ENCODE peak calls at places on chromosomes 6 and 20, in five cellular contexts. F, H, R, C and Q are unnamed samples.

GRCh38 chr20:61951695-61952533 is 113.8 kb downstream of the TAF4 start:
- DNase-seq in F (no peak), R (peak; percentile 36), C (peak; percentile 63), H (no peak), Q (peak; percentile 74)

GRCh38 chr6:111087106-111087835 is at the start of gene SLC16A10:
- DNase-seq in C (peak; percentile 92), R (peak; percentile 61), F (no peak), H (peak; percentile 65), Q (peak; percentile 82)

GRCh38 chr6:137804647-137805046 is 62.4 kb upstream of the TNFAIP3 start:
- DNase-seq in H (no peak), F (no peak), C (no peak), R (no peak), Q (no peak)

GRCh38 chr6:170110201-170111140 is 180.4 kb downstream of the DLL1 start:
- DNase-seq in R (no peak), C (no peak), H (no peak), F (no peak), Q (no peak)

GRCh38 chr20:47181056-47181862 is 175.2 kb downstream of the ZMYND8 start:
- DNase-seq in H (peak; percentile 92), C (peak; percentile 66), F (no peak), R (no peak), Q (peak; percentile 38)

GRCh38 chr20:37071481-37071911 is 24.3 kb downstream of the RBL1 start:
- DNase-seq in F (peak; percentile 24), R (no peak), H (no peak), C (no peak), Q (no peak)

GRCh38 chr20:63830821-63831593 is at the start of gene ZBTB46:
- DNase-seq in H (no peak), R (no peak), F (no peak), C (peak; percentile 97), Q (peak; percentile 42)

GRCh38 chr6:11328613-11329247 is 96.3 kb upstream of the NEDD9 start:
- DNase-seq in F (no peak), R (no peak), H (no peak), C (no peak), Q (no peak)

GRCh38 chr6:118324081-118324480 is 224.0 kb upstream of the PLN start:
- DNase-seq in F (no peak), C (no peak), H (no peak), R (peak; percentile 19), Q (peak; percentile 15)

GRCh38 chr6:32460528-32460927 is 20.8 kb downstream of the HLA-DRA start:
- DNase-seq in F (no peak), R (no peak), C (no peak), H (no peak), Q (no peak)

GRCh38 chr20:15673206-15673605 is 900.0 kb downstream of the KIF16B start:
- DNase-seq in R (no peak), H (no peak), C (no peak), F (no peak), Q (no peak)

GRCh38 chr20:59571591-59572314 is 32.6 kb upstream of the PHACTR3 start:
- DNase-seq in C (peak; percentile 83), H (peak; percentile 51), R (no peak), F (no peak), Q (peak; percentile 84)

GRCh38 chr6:157555795-157556645 is 175.0 kb downstream of the ZDHHC14 start:
- DNase-seq in C (no peak), R (no peak), H (no peak), F (no peak), Q (no peak)

GRCh38 chr20:36273414-36274247 is 32.5 kb upstream of the DLGAP4 start:
- DNase-seq in H (no peak), F (no peak), C (no peak), R (no peak), Q (no peak)

GRCh38 chr6:123716506-123716905 is 79.8 kb upstream of the TRDN start:
- DNase-seq in C (no peak), R (no peak), F (no peak), H (no peak), Q (no peak)

GRCh38 chr6:2485116-2485515 is 239.7 kb upstream of the GMDS start:
- DNase-seq in F (no peak), C (no peak), R (no peak), H (no peak), Q (no peak)

GRCh38 chr20:57959018-57959417 is 249.2 kb upstream of the PMEPA1 start:
- DNase-seq in F (no peak), C (no peak), H (no peak), R (no peak), Q (no peak)

GRCh38 chr20:60559462-60559861 is 601.2 kb downstream of the CDH26 start:
- DNase-seq in F (no peak), H (no peak), R (no peak), C (no peak), Q (peak; percentile 32)

GRCh38 chr20:11995750-11996567 is 78.3 kb downstream of the BTBD3 start:
- DNase-seq in C (no peak), H (no peak), F (no peak), R (no peak), Q (no peak)

GRCh38 chr20:51767018-51767866 is 948 bp downstream of the ATP9A start:
- DNase-seq in H (peak; percentile 83), R (peak; percentile 67), C (peak; percentile 55), F (no peak), Q (peak; percentile 90)

GRCh38 chr6:108966855-108967755 is 118.9 kb downstream of the ARMC2 start:
- DNase-seq in R (no peak), C (no peak), H (peak; percentile 43), F (no peak), Q (peak; percentile 47)

GRCh38 chr6:20846602-20847028 is 312.4 kb downstream of the CDKAL1 start:
- DNase-seq in R (no peak), F (peak; percentile 21), H (no peak), C (peak; percentile 33), Q (no peak)

GRCh38 chr6:161189891-161190290 is 84.0 kb downstream of the AGPAT4 start:
- DNase-seq in H (no peak), C (no peak), F (no peak), R (no peak), Q (no peak)

GRCh38 chr6:161191671-161192070 is 82.2 kb downstream of the AGPAT4 start:
- DNase-seq in C (no peak), H (no peak), F (no peak), R (no peak), Q (no peak)

GRCh38 chr6:161181136-161181535 is 92.7 kb downstream of the AGPAT4 start:
- DNase-seq in R (no peak), H (no peak), C (no peak), F (no peak), Q (no peak)

GRCh38 chr6:161188547-161189465 is 85.1 kb downstream of the AGPAT4 start:
- DNase-seq in C (no peak), R (no peak), H (no peak), F (no peak), Q (no peak)

GRCh38 chr6:161186173-161186769 is 87.6 kb downstream of the AGPAT4 start:
- DNase-seq in F (no peak), H (no peak), R (no peak), C (no peak), Q (no peak)
- TF ChIP-seq CREB1 in F (no peak), H (no peak), R (no peak), C (no peak), Q (no peak)

DNA sequence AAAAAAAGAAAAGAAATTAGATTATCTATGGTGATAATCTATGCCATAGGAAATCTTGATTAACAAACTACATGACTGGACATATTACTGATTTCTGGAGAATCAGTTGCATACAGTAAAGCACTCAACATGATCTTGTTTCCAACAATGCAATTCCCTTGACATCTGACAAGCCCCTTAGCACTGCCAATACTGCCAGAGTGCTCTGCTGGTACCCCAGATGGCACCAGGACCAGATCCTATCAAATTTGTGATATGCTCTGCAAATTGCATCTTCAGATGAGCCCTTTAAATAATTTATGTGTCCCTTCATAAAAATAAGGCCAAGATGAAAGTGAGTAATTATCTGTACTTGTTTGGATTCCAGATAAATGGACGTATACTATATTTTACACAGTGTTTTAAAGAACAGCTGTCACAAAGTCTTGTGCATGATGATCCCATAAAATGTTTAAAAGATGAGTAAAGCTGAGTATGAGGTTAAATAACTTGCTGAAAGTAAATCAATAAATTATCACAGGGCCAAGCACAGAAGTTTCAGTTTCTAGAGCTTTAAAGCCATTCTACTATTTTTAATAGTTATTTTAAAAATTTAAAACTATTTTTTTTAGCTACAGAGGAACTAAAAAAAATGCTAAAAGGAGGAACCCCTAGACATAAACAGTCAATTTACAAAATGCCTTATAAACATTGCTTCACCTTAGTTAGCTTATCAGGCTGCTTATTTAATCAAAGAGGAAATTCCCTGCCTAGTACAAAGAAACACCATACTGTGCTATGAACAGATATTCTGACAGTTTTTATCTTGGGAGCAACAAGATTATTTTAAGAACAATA is 42.2 kb downstream of the NUDT3 start:
- DNase-seq in R (no peak), F (no peak), C (no peak), H (no peak), Q (no peak)
- TF ChIP-seq ATF3 in R (no peak), F (no peak), C (no peak), H (no peak), Q (no peak)

GRCh38 chr20:24382775-24383174 is 86.7 kb upstream of the SYNDIG1 start:
- DNase-seq in F (no peak), H (no peak), R (no peak), C (no peak), Q (no peak)
- TF ChIP-seq CREB1 in F (no peak), H (no peak), R (no peak), C (no peak), Q (no peak)

GRCh38 chr6:114140416-114140815 is 169.5 kb upstream of the HDAC2 start:
- DNase-seq in F (no peak), R (no peak), H (no peak), C (no peak), Q (no peak)
- TF ChIP-seq ATF3 in F (no peak), R (no peak), H (no peak), C (no peak), Q (no peak)